ENCODE peak calls at places on chromosomes 5 and 9, in eight cellular contexts. J is PC-9; R is tibial nerve; S is colonic mucosa; E is CD4-positive, alpha-beta memory T cell; M is uterus; F is CD4-positive, alpha-beta T cell; D is mammary epithelial cell. V is an unnamed sample.
A peak's percentile ranks its signal among the peaks of the same experiment; 100 is the strongest.

GRCh38 chr5:93675458-93676450 is 65.6 kb downstream of the POU5F2 start:
- DNase-seq in J (no peak), R (no peak), S (no peak), E (no peak), M (no peak), F (no peak), D (no peak), V (no peak)

GRCh38 chr5:83608122-83608521 is 112.5 kb downstream of the HAPLN1 start:
- DNase-seq in J (no peak), R (no peak), S (peak; percentile 21), E (no peak), M (no peak), F (no peak), D (peak; percentile 21), V (no peak)

GRCh38 chr9:123028973-123029372 is 4.5 kb upstream of the GPR21 start:
- DNase-seq in J (no peak), R (no peak), S (no peak), E (no peak), M (no peak), F (no peak), D (no peak), V (no peak)

GRCh38 chr5:171427318-171428167 is 8.1 kb downstream of the FGF18 start:
- DNase-seq in J (no peak), R (no peak), S (no peak), E (no peak), M (peak; percentile 11), F (no peak), D (no peak), V (no peak)

GRCh38 chr9:87891754-87892153 is 9.1 kb downstream of the SPATA31E1 start:
- DNase-seq in J (no peak), R (no peak), S (no peak), E (no peak), M (no peak), F (no peak), D (no peak), V (no peak)

GRCh38 chr5:142215915-142216681 is 107.5 kb downstream of the NDFIP1 start:
- DNase-seq in J (peak; percentile 99), R (peak; percentile 60), S (peak; percentile 23), E (no peak), M (peak; percentile 74), F (no peak), D (peak; percentile 95), V (peak; percentile 97)

GRCh38 chr9:135186248-135187164 is 99.0 kb downstream of the OLFM1 start:
- DNase-seq in J (no peak), R (peak; percentile 17), S (peak; percentile 21), E (no peak), M (no peak), F (no peak), D (no peak), V (no peak)

GRCh38 chr5:147332643-147333042 is 97.8 kb downstream of the STK32A start:
- DNase-seq in J (no peak), R (no peak), S (no peak), E (no peak), M (no peak), F (no peak), D (no peak), V (no peak)

GRCh38 chr9:130570200-130570599 is 9.2 kb upstream of the FUBP3 start:
- DNase-seq in J (peak; percentile 38), R (no peak), S (no peak), E (no peak), M (no peak), F (no peak), D (no peak), V (no peak)

GRCh38 chr5:180803181-180804128 is 849 bp upstream of the MGAT1 start:
- DNase-seq in J (no peak), R (no peak), S (peak; percentile 75), E (peak; percentile 86), M (peak; percentile 58), F (peak; percentile 75), D (peak; percentile 86), V (no peak)

GRCh38 chr5:18527017-18527416 is 892.8 kb downstream of the TAF11L14 start:
- DNase-seq in J (no peak), R (no peak), S (no peak), E (no peak), M (no peak), F (no peak), D (no peak), V (no peak)

GRCh38 chr5:107104774-107105050 is 566.0 kb downstream of the EFNA5 start:
- DNase-seq in J (no peak), R (no peak), S (no peak), E (no peak), M (no peak), F (no peak), D (no peak), V (no peak)

GRCh38 chr9:121331992-121332685 is 37.9 kb downstream of the STOM start:
- DNase-seq in J (no peak), R (no peak), S (no peak), E (no peak), M (no peak), F (no peak), D (no peak), V (no peak)

GRCh38 chr5:65468633-65469032 is 13.1 kb downstream of the ADAMTS6 start:
- DNase-seq in J (no peak), R (no peak), S (no peak), E (no peak), M (no peak), F (no peak), D (no peak), V (no peak)

GRCh38 chr9:89153618-89154017 is 25.0 kb downstream of the SHC3 start:
- DNase-seq in J (peak; percentile 45), R (no peak), S (no peak), E (no peak), M (no peak), F (no peak), D (peak; percentile 90), V (peak; percentile 88)

GRCh38 chr5:83035373-83036170 is 41.6 kb downstream of the TMEM167A start:
- DNase-seq in J (no peak), R (no peak), S (no peak), E (no peak), M (no peak), F (no peak), D (no peak), V (no peak)

GRCh38 chr5:128708841-128709240 is 170.8 kb upstream of the FBN2 start:
- DNase-seq in J (peak; percentile 54), R (no peak), S (no peak), E (no peak), M (no peak), F (no peak), D (peak; percentile 63), V (peak; percentile 87)

GRCh38 chr5:72057816-72058215 is 49.5 kb upstream of the MAP1B start:
- DNase-seq in J (no peak), R (no peak), S (no peak), E (no peak), M (no peak), F (no peak), D (no peak), V (no peak)
- H3K27me3 ChIP-seq in J (no peaks in the 10 kb centered on the region), R (no peaks in the 10 kb centered on the region), S (no peaks in the 10 kb centered on the region), E (no peaks in the 10 kb centered on the region), M (no peaks in the 10 kb centered on the region), F (no peaks in the 10 kb centered on the region), D (peaks cover 2% of the 10 kb centered on the region), V (peaks cover 62% of the 10 kb centered on the region)

DNA sequence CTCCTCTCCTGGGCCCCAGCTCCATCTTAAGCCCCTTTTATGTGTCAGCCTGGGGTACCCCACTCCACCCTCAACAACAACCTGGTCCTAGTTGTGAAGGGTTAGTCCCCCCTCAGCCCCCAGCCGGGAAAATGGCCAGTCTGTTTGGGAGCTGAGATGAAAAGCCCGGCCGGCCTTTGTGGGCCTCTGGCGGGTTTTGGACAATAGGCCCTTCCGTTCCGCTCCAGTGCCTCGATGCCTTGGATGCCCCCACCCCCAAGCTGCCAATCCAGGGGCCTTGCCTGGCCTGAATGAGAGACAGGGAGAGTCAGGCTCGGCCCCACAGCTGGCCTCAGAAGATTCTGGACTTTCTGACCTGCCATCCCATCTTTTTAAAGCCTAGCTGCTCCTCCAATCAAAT is 9.2 kb downstream of the CNTFR start:
- DNase-seq in J (no peak), R (no peak), S (no peak), E (no peak), M (no peak), F (no peak), D (no peak), V (no peak)
- H3K27me3 ChIP-seq in J (peaks cover 77% of the 10 kb centered on the region), R (no peaks in the 10 kb centered on the region), S (peaks cover 44% of the 10 kb centered on the region), E (peaks cover 23% of the 10 kb centered on the region), M (no peaks in the 10 kb centered on the region), F (peaks cover 72% of the 10 kb centered on the region), D (peaks cover 15% of the 10 kb centered on the region), V (peaks cover 93% of the 10 kb centered on the region)

DNA sequence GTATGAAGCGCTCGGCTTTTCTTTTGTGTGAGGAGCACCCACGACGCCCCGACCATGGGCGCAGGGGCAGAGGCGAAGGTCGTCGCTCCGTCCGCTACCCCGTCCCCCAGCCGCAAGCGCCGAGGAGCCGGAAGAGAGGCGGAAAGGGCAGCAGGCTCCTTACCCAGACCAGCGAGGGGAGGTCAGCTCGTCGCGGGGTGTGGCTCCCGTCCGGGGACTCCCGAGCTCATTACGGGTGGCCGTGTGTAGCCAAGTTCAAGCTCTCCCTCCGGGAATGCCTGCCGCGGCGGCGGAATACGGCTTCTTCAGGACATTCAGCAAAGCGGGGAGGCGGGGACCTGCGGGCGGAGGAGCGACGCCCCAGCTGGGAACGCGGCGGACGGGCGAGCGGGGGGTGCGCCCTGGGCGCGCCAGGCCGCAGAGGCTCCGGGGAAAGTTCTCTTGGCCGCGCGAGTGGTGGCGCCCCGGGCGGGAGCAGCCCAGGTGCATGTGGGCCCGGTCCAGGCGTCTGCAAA is 576 bp upstream of the EPB41L4A start:
- DNase-seq in J (peak; percentile 36), R (peak; percentile 40), S (peak; percentile 65), E (no peak), M (peak; percentile 46), F (no peak), D (peak; percentile 61), V (peak; percentile 26)
- H3K27me3 ChIP-seq in J (peaks cover 37% of the 10 kb centered on the region), R (no peaks in the 10 kb centered on the region), S (no peaks in the 10 kb centered on the region), E (peaks cover 10% of the 10 kb centered on the region), M (no peaks in the 10 kb centered on the region), F (peaks cover 60% of the 10 kb centered on the region), D (peaks cover 18% of the 10 kb centered on the region), V (no peaks in the 10 kb centered on the region)

DNA sequence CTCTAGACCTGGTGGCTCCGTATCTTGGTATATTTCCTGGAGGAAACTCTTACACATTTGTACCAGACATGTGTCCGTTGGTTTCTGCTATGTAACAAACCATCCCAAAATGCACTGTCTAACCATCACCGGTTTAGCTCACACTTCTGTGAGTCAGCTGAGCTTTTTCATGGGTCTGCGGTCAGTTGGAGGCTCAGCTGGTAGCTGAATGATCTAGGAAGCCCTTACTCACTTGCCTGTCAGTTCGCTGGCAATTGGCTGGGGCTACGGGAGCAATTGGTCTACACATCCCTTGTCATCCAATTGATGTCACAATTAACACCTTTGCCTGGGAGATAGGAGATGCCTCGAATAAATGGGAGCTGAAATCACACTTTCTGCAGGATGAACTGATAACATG is 11.6 kb upstream of the WHRN start:
- DNase-seq in J (no peak), R (no peak), S (no peak), E (no peak), M (no peak), F (no peak), D (peak; percentile 82), V (peak; percentile 56)
- H3K27me3 ChIP-seq in J (no peaks in the 10 kb centered on the region), R (no peaks in the 10 kb centered on the region), S (no peaks in the 10 kb centered on the region), E (no peaks in the 10 kb centered on the region), M (no peaks in the 10 kb centered on the region), F (no peaks in the 10 kb centered on the region), D (no peaks in the 10 kb centered on the region), V (peaks cover 42% of the 10 kb centered on the region)

DNA sequence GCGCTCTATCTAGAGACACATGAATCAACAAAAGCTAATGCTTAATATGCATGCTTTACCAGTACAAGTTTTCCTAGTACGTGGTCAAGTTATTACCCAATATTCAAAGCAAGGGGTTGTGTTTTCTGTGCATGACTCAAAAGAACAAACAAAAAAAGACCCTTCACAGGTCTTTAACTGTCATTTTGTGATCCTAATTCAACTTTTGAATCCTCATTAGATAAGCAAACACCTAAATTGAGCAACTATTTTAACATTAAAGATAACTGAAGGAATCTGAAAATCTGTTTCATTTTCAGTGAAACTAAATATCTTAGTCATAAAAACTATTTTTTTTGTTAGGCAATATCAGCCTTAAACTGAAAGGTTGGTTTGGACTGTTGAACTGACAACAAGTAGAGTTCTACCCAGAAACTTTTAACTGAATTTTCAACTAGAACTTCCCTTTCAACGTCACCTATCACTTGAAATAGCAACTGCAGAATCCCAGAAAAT is 12.5 kb downstream of the ST8SIA4 start:
- DNase-seq in J (peak; percentile 61), R (no peak), S (no peak), E (no peak), M (no peak), F (no peak), D (no peak), V (peak; percentile 45)
- H3K27me3 ChIP-seq in J (no peaks in the 10 kb centered on the region), R (no peaks in the 10 kb centered on the region), S (no peaks in the 10 kb centered on the region), E (no peaks in the 10 kb centered on the region), M (no peaks in the 10 kb centered on the region), F (no peaks in the 10 kb centered on the region), D (peaks cover 3% of the 10 kb centered on the region), V (no peaks in the 10 kb centered on the region)

V was measured in foreskin keratinocyte.